ENCODE peak calls at places on chromosomes 4 and X, in five cellular contexts. C is stimulated activated naive CD8-positive, alpha-beta T cell treated with anti-CD3 and anti-CD28 coated beads, Interleukin-15, Interleukin-2, amounts not matched to agents 100 U/mL and 50 U/mL, for 24 hours; O is HepG2; D is gastroesophageal sphincter; K is left lobe of liver. J is an unnamed sample.

GRCh38 chrX:108224727-108225455 is 133.3 kb downstream of the ATG4A start:
- ATAC-seq in D (no peak), K (peak; percentile 62), O (peak; percentile 64), C (no peak), J (no peak)

GRCh38 chr4:160836431-160836830 is 1327.4 kb downstream of the FSTL5 start:
- ATAC-seq in K (no peak), C (no peak), D (no peak), O (no peak), J (peak; percentile 37)

GRCh38 chr4:6549445-6549844 is 25.5 kb upstream of the MAN2B2 start:
- ATAC-seq in K (no peak), D (no peak), C (no peak), O (peak; percentile 57), J (no peak)

GRCh38 chrX:47991263-47992092 is 12.3 kb downstream of the ZNF182 start:
- ATAC-seq in K (no peak), D (no peak), C (peak; percentile 83), O (no peak), J (peak; percentile 23)

GRCh38 chrX:153735274-153735673 is 10.6 kb downstream of the ABCD1 start:
- ATAC-seq in C (peak; percentile 65), D (no peak), O (no peak), K (no peak), J (no peak)

GRCh38 chr4:3388461-3389185 is 53.1 kb upstream of the HGFAC start:
- ATAC-seq in O (no peak), C (peak; percentile 6), K (no peak), D (peak; percentile 37), J (peak; percentile 13)

GRCh38 chr4:2761035-2761923 is 5.1 kb upstream of the TNIP2 start:
- ATAC-seq in O (peak; percentile 87), K (peak; percentile 54), C (no peak), D (no peak), J (peak; percentile 33)

GRCh38 chrX:124216396-124217124 is 115.9 kb upstream of the TEX13D start:
- ATAC-seq in C (no peak), D (no peak), K (no peak), O (no peak), J (no peak)

GRCh38 chr4:122584517-122584916 is 36.3 kb downstream of the IL21 start:
- ATAC-seq in K (no peak), D (no peak), C (peak; percentile 90), O (no peak), J (peak; percentile 38)

GRCh38 chrX:106177982-106178321 is 9.8 kb downstream of the PWWP3B start:
- ATAC-seq in C (no peak), D (no peak), K (no peak), O (no peak), J (no peak)

GRCh38 chrX:153966841-153967535 is 4.6 kb downstream of the HCFC1 start:
- ATAC-seq in K (no peak), C (peak; percentile 35), O (no peak), D (no peak), J (no peak)

GRCh38 chrX:113400193-113400704 is 559.6 kb upstream of the AMOT start:
- ATAC-seq in C (no peak), O (peak; percentile 62), D (no peak), K (no peak), J (no peak)

GRCh38 chrX:118802857-118803256 is 20.8 kb upstream of the ZCCHC12 start:
- ATAC-seq in D (peak; percentile 38), K (no peak), C (no peak), O (no peak), J (no peak)

GRCh38 chrX:117570160-117570559 is 546.5 kb downstream of the KLHL13 start:
- ATAC-seq in D (no peak), K (no peak), O (no peak), C (no peak), J (no peak)

GRCh38 chrX:37796805-37797204 is 16.9 kb downstream of the CYBB start:
- ATAC-seq in O (no peak), K (peak; percentile 51), D (peak; percentile 55), C (no peak), J (peak; percentile 33)

GRCh38 chrX:10617964-10618342 is 2.4 kb downstream of the MID1 start:
- ATAC-seq in K (no peak), C (no peak), O (no peak), D (no peak), J (peak; percentile 82)

GRCh38 chr4:188143731-188144130 is 4.5 kb downstream of the TRIML1 start:
- ATAC-seq in O (peak; percentile 32), D (no peak), C (no peak), K (no peak), J (no peak)

GRCh38 chr4:103887191-103887590 is 167.4 kb upstream of the TACR3 start:
- ATAC-seq in K (no peak), O (no peak), C (no peak), D (no peak), J (no peak)

GRCh38 chr4:151193414-151193813 is 83.5 kb upstream of the PRSS48 start:
- ATAC-seq in K (no peak), O (no peak), D (no peak), C (no peak), J (no peak)

GRCh38 chrX:13550346-13550745 is 19.1 kb upstream of the EGFL6 start:
- ATAC-seq in K (no peak), D (no peak), C (no peak), O (no peak), J (no peak)

GRCh38 chr4:38090450-38091246 is 130.4 kb downstream of the PTTG2 start:
- ATAC-seq in D (no peak), O (no peak), K (no peak), C (peak; percentile 73), J (no peak)

GRCh38 chr4:86967061-86967460 is 32.2 kb downstream of the AFF1 start:
- ATAC-seq in K (no peak), O (no peak), C (no peak), D (no peak), J (no peak)

GRCh38 chr4:151322565-151322964 is 2.8 kb downstream of the SH3D19 start:
- ATAC-seq in D (no peak), K (no peak), O (no peak), C (no peak), J (no peak)

GRCh38 chrX:9352243-9352642 is 112.6 kb upstream of the TBL1X start:
- ATAC-seq in K (no peak), C (no peak), O (no peak), D (no peak), J (no peak)

GRCh38 chr4:172838943-172839342 is 329.7 kb upstream of the GALNT7 start:
- ATAC-seq in D (no peak), O (no peak), C (no peak), K (no peak), J (no peak)

GRCh38 chr4:124144302-124144701 is 568.2 kb downstream of the ANKRD50 start:
- ATAC-seq in D (no peak), K (no peak), O (no peak), C (no peak), J (peak; percentile 71)

GRCh38 chr4:27701563-27701962 is 840.9 kb downstream of the STIM2 start:
- ATAC-seq in D (no peak), C (no peak), K (peak; percentile 89), O (no peak), J (no peak)

GRCh38 chr4:108072300-108072699 is 82.6 kb downstream of the HADH start:
- ATAC-seq in K (no peak), D (no peak), C (peak; percentile 87), O (no peak), J (peak; percentile 39)

GRCh38 chr4:176593943-176594342 is 198.8 kb downstream of the VEGFC start:
- ATAC-seq in K (no peak), C (no peak), O (no peak), D (no peak), J (no peak)

GRCh38 chrX:56026816-56027215 is 205.3 kb upstream of the KLF8 start:
- ATAC-seq in D (no peak), C (no peak), O (no peak), K (no peak), J (no peak)

GRCh38 chr4:185839770-185840169 is 27.8 kb upstream of the SORBS2 start:
- ATAC-seq in O (no peak), D (no peak), K (no peak), C (no peak), J (no peak)

GRCh38 chr4:87491436-87491835 is 37.7 kb downstream of the SPARCL1 start:
- ATAC-seq in K (peak; percentile 8), D (no peak), O (no peak), C (no peak), J (no peak)

GRCh38 chr4:78749258-78749971 is 26.7 kb upstream of the BMP2K start:
- ATAC-seq in K (no peak), C (peak; percentile 77), D (no peak), O (no peak), J (no peak)

GRCh38 chr4:14035076-14035475 is 407.6 kb upstream of the BOD1L1 start:
- ATAC-seq in C (no peak), K (no peak), D (no peak), O (no peak), J (no peak)

GRCh38 chr4:84726356-84726755 is 143.4 kb downstream of the CDS1 start:
- ATAC-seq in D (no peak), C (no peak), K (no peak), O (no peak), J (no peak)

GRCh38 chr4:26299254-26299882 is 21.4 kb upstream of the RBPJ start:
- ATAC-seq in K (no peak), C (peak; percentile 49), D (no peak), O (no peak), J (no peak)